ENCODE peak calls at places on chromosome 5, in six cellular contexts. D is NCI-H82, M is fibroblast of the conjunctiva, K is ACHN, H is adipocyte, A is AG04449. B is an unnamed sample.

GRCh38 chr5:37859805-37860204 is 20.0 kb upstream of the GDNF start:
- DNase-seq in M (no peak), H (no peak), K (no peak), A (no peak), D (no peak), B (no peak)

GRCh38 chr5:129718766-129719165 is 29.1 kb upstream of the MINAR2 start:
- DNase-seq in A (no peak), K (no peak), D (no peak), M (peak; percentile 26), H (peak; percentile 10), B (no peak)

GRCh38 chr5:180154821-180155220 is 54.2 kb downstream of the RASGEF1C start:
- DNase-seq in H (no peak), K (no peak), A (no peak), D (no peak), M (no peak), B (no peak)

GRCh38 chr5:28576022-28576421 is 1537.6 kb upstream of the CDH9 start:
- DNase-seq in H (peak; percentile 6), K (peak; percentile 3), M (peak; percentile 9), A (no peak), D (peak; percentile 29), B (no peak)

GRCh38 chr5:36252722-36253340 is 11.1 kb upstream of the NADK2 start:
- DNase-seq in K (no peak), H (no peak), A (no peak), M (peak; percentile 24), D (no peak), B (peak; percentile 53)

GRCh38 chr5:73180561-73180960 is 7.6 kb downstream of the TMEM174 start:
- DNase-seq in A (no peak), K (peak; percentile 74), D (no peak), H (no peak), M (no peak), B (no peak)

GRCh38 chr5:31781772-31782171 is 142.8 kb downstream of the PDZD2 start:
- DNase-seq in K (no peak), A (no peak), M (no peak), H (no peak), D (no peak), B (no peak)

GRCh38 chr5:118557103-118557805 is 431.1 kb downstream of the DTWD2 start:
- DNase-seq in A (no peak), M (no peak), K (no peak), H (peak; percentile 42), D (no peak), B (no peak)

GRCh38 chr5:68046445-68046844 is 169.1 kb upstream of the PIK3R1 start:
- DNase-seq in M (peak; percentile 97), A (peak; percentile 97), D (no peak), K (peak; percentile 89), H (peak; percentile 99), B (no peak)

GRCh38 chr5:172113036-172113435 is 75.0 kb downstream of the STK10 start:
- DNase-seq in H (no peak), M (no peak), K (no peak), D (no peak), A (no peak), B (no peak)

GRCh38 chr5:74660146-74660545 is 19.6 kb upstream of the ENC1 start:
- DNase-seq in A (no peak), M (no peak), D (no peak), K (no peak), H (no peak), B (no peak)

GRCh38 chr5:9069650-9070049 is 476.2 kb downstream of the SEMA5A start:
- DNase-seq in M (no peak), D (no peak), A (peak; percentile 68), H (no peak), K (peak; percentile 84), B (no peak)

GRCh38 chr5:98780390-98780789 is 6.9 kb downstream of the RGMB start:
- DNase-seq in H (no peak), M (no peak), K (no peak), A (no peak), D (no peak), B (no peak)

GRCh38 chr5:55072668-55073067 is 29.8 kb upstream of the GZMA start:
- DNase-seq in D (no peak), A (no peak), M (no peak), H (no peak), K (no peak), B (no peak)

GRCh38 chr5:38718874-38719391 is 126.9 kb upstream of the OSMR start:
- DNase-seq in H (no peak), D (peak; percentile 87), A (no peak), M (no peak), K (no peak), B (peak; percentile 47)

GRCh38 chr5:74272019-74272775 is 368.3 kb downstream of the ENC1 start:
- DNase-seq in A (no peak), D (no peak), H (peak; percentile 50), M (no peak), K (peak; percentile 86), B (no peak)

GRCh38 chr5:131001507-131001906 is 163.5 kb downstream of the HINT1 start:
- DNase-seq in D (no peak), M (no peak), A (no peak), K (no peak), H (no peak), B (no peak)

GRCh38 chr5:56625577-56625976 is 189.8 kb upstream of the MAP3K1 start:
- DNase-seq in M (peak; percentile 89), A (peak; percentile 98), K (no peak), H (peak; percentile 96), D (no peak), B (no peak)

GRCh38 chr5:93584531-93585053 is 1.6 kb downstream of the NR2F1 start:
- DNase-seq in M (no peak), D (peak; percentile 31), H (no peak), K (no peak), A (no peak), B (no peak)

GRCh38 chr5:179795049-179795862 is 1.5 kb downstream of the LTC4S start:
- DNase-seq in D (peak; percentile 60), A (no peak), H (peak; percentile 25), K (no peak), M (no peak), B (no peak)

GRCh38 chr5:54743997-54744788 is 226.6 kb downstream of the SNX18 start:
- DNase-seq in H (peak; percentile 96), M (peak; percentile 85), D (no peak), K (peak; percentile 49), A (peak; percentile 92), B (peak; percentile 78)

GRCh38 chr5:159915913-159916840 is at the start of gene ADRA1B:
- DNase-seq in M (no peak), H (peak; percentile 90), D (peak; percentile 83), K (peak; percentile 75), A (no peak), B (no peak)